ENCODE peak calls at places on chromosomes 1 and 21, in six cellular contexts. L, G, E, Z, Y and M are unnamed samples.

GRCh38 chr1:10897981-10898728 is 101.7 kb upstream of the CASZ1 start:
- DNase-seq in Z (no peak), Y (no peak), G (no peak), L (no peak), E (no peak), M (no peak)

GRCh38 chr1:228842094-228842775 is 107.0 kb downstream of the RHOU start:
- DNase-seq in G (peak), Z (no peak), E (no peak), L (no peak), Y (no peak), M (no peak)

GRCh38 chr1:65105596-65105995 is 42.4 kb upstream of the AK4 start:
- DNase-seq in E (no peak), L (no peak), G (peak), Z (no peak), Y (no peak), M (no peak)

GRCh38 chr1:241518447-241519307 is 878 bp downstream of the FH start:
- DNase-seq in E (peak), G (peak), Y (no peak), Z (no peak), L (peak), M (no peak)

GRCh38 chr21:45334134-45334533 is 46.4 kb upstream of the POFUT2 start:
- DNase-seq in G (no peak), E (no peak), Y (no peak), Z (no peak), L (no peak), M (no peak)

GRCh38 chr21:41877901-41878830 is 978 bp downstream of the PRDM15 start:
- DNase-seq in Z (no peak), E (no peak), G (peak), Y (peak), L (no peak), M (peak)

GRCh38 chr1:223298706-223299105 is 65.3 kb downstream of the SUSD4 start:
- DNase-seq in L (no peak), Z (no peak), G (no peak), Y (no peak), E (no peak), M (no peak)

GRCh38 chr1:54865238-54866073 is 21.5 kb downstream of the DHCR24 start:
- DNase-seq in Y (no peak), Z (no peak), E (no peak), G (no peak), L (no peak), M (no peak)

GRCh38 chr1:106534612-106535011 is 521.9 kb upstream of the PRMT6 start:
- DNase-seq in Z (no peak), G (no peak), E (no peak), Y (no peak), L (no peak), M (no peak)

GRCh38 chr1:170204121-170204520 is 58.4 kb downstream of the NTMT2 start:
- DNase-seq in G (no peak), L (no peak), Z (no peak), Y (no peak), E (no peak), M (no peak)

GRCh38 chr21:15638856-15639549 is 90.8 kb upstream of the USP25 start:
- DNase-seq in Y (no peak), E (no peak), L (no peak), Z (no peak), G (peak), M (no peak)

GRCh38 chr1:9078035-9078948 is 8.9 kb upstream of the SLC2A5 start:
- DNase-seq in E (no peak), Z (no peak), Y (no peak), G (no peak), L (no peak), M (no peak)

GRCh38 chr21:30638686-30639085 is 3.7 kb downstream of the KRTAP20-2 start:
- DNase-seq in Y (no peak), G (no peak), E (no peak), L (no peak), Z (no peak), M (no peak)

GRCh38 chr1:62294211-62294610 is 25.0 kb downstream of the KANK4 start:
- DNase-seq in Y (no peak), Z (no peak), E (peak), L (no peak), G (no peak), M (peak)

GRCh38 chr1:52554756-52555155 is 1.9 kb upstream of the TUT4 start:
- DNase-seq in Y (no peak), E (no peak), G (no peak), Z (peak), L (no peak), M (no peak)

GRCh38 chr1:218878369-218878768 is 295.3 kb upstream of the LYPLAL1 start:
- DNase-seq in G (peak), E (no peak), Y (no peak), L (no peak), Z (no peak), M (no peak)

GRCh38 chr1:39625462-39626273 is 13.8 kb downstream of the HEYL start:
- DNase-seq in L (no peak), Y (no peak), Z (no peak), G (no peak), E (no peak), M (no peak)